ENCODE peak calls at places on chromosomes 3 and 15, in ten cellular contexts. I, J, E, M, A, U, Q, G, T and W are unnamed samples.

GRCh38 chr15:35705030-35705884 is 159.3 kb upstream of the DPH6 start:
- DNase-seq in I (no peak), J (no peak), E (no peak), M (no peak), A (no peak), U (peak; percentile 79), Q (no peak), G (no peak), T (no peak), W (no peak)

GRCh38 chr3:55406666-55407425 is 80.3 kb downstream of the WNT5A start:
- DNase-seq in I (no peak), J (no peak), E (no peak), M (peak; percentile 53), A (no peak), U (no peak), Q (no peak), G (no peak), T (no peak), W (no peak)

GRCh38 chr15:79117442-79118204 is 27.0 kb upstream of the RASGRF1 start:
- DNase-seq in I (peak; percentile 59), J (no peak), E (no peak), M (no peak), A (no peak), U (no peak), Q (no peak), G (no peak), T (no peak), W (no peak)

GRCh38 chr3:48694610-48695051 is 8.9 kb upstream of the NCKIPSD start:
- DNase-seq in I (no peak), J (peak; percentile 65), E (no peak), M (peak; percentile 81), A (peak; percentile 77), U (peak; percentile 60), Q (no peak), G (peak; percentile 82), T (peak; percentile 32), W (no peak)

GRCh38 chr3:190385835-190386688 is 1.9 kb upstream of the CLDN16 start:
- DNase-seq in I (no peak), J (no peak), E (no peak), M (peak; percentile 94), A (no peak), U (peak; percentile 90), Q (no peak), G (no peak), T (peak; percentile 85), W (no peak)

GRCh38 chr3:139107424-139108252 is 62.9 kb upstream of the PRR23C start:
- DNase-seq in I (no peak), J (no peak), E (no peak), M (no peak), A (no peak), U (no peak), Q (no peak), G (no peak), T (no peak), W (no peak)

GRCh38 chr15:81400640-81401236 is 26.7 kb upstream of the TMC3 start:
- DNase-seq in I (no peak), J (no peak), E (no peak), M (peak; percentile 32), A (no peak), U (peak; percentile 71), Q (no peak), G (no peak), T (peak; percentile 52), W (peak; percentile 9)

GRCh38 chr15:66737243-66738010 is 35.4 kb downstream of the SMAD6 start:
- DNase-seq in I (no peak), J (no peak), E (no peak), M (no peak), A (no peak), U (no peak), Q (no peak), G (no peak), T (no peak), W (no peak)

GRCh38 chr3:128872744-128873143 is 6.7 kb upstream of the ACAD9 start:
- DNase-seq in I (no peak), J (no peak), E (no peak), M (no peak), A (no peak), U (no peak), Q (no peak), G (no peak), T (no peak), W (no peak)

GRCh38 chr3:128874481-128875180 is 4.8 kb upstream of the ACAD9 start:
- DNase-seq in I (no peak), J (no peak), E (no peak), M (no peak), A (no peak), U (no peak), Q (no peak), G (no peak), T (no peak), W (no peak)

GRCh38 chr3:128873623-128874022 is 5.8 kb upstream of the ACAD9 start:
- DNase-seq in I (no peak), J (no peak), E (no peak), M (no peak), A (no peak), U (no peak), Q (no peak), G (no peak), T (no peak), W (no peak)

GRCh38 chr3:128878011-128878457 is 1.4 kb upstream of the ACAD9 start:
- DNase-seq in I (no peak), J (no peak), E (no peak), M (no peak), A (no peak), U (no peak), Q (no peak), G (no peak), T (no peak), W (no peak)

GRCh38 chr3:128875556-128876120 is 3.8 kb upstream of the ACAD9 start:
- DNase-seq in I (peak; percentile 91), J (peak; percentile 29), E (peak; percentile 71), M (no peak), A (peak; percentile 39), U (peak; percentile 26), Q (peak; percentile 87), G (no peak), T (no peak), W (peak; percentile 50)
- TF ChIP-seq CTCF in I (peak; percentile 83), J (peak; percentile 21), E (no peak), M (peak; percentile 41), A (no peak), U (peak; percentile 69), Q (peak; percentile 73), G (peak; percentile 29), T (peak; percentile 75), W (peak; percentile 65)

GRCh38 chr3:101639280-101639963 is 37.5 kb downstream of the ZBTB11 start:
- DNase-seq in I (no peak), J (no peak), E (no peak), M (no peak), A (no peak), U (no peak), Q (no peak), G (no peak), T (no peak), W (no peak)

GRCh38 chr3:101640256-101640655 is 36.7 kb downstream of the ZBTB11 start:
- DNase-seq in I (no peak), J (no peak), E (no peak), M (no peak), A (no peak), U (no peak), Q (no peak), G (no peak), T (no peak), W (no peak)

GRCh38 chr3:101637461-101637860 is 39.5 kb downstream of the ZBTB11 start:
- DNase-seq in I (no peak), J (no peak), E (no peak), M (no peak), A (no peak), U (no peak), Q (no peak), G (no peak), T (no peak), W (no peak)

GRCh38 chr3:101635954-101636798 is 40.8 kb downstream of the ZBTB11 start:
- DNase-seq in I (peak; percentile 92), J (peak; percentile 56), E (peak; percentile 84), M (peak; percentile 12), A (no peak), U (peak; percentile 60), Q (peak; percentile 89), G (peak; percentile 38), T (peak; percentile 27), W (peak; percentile 65)

DNA sequence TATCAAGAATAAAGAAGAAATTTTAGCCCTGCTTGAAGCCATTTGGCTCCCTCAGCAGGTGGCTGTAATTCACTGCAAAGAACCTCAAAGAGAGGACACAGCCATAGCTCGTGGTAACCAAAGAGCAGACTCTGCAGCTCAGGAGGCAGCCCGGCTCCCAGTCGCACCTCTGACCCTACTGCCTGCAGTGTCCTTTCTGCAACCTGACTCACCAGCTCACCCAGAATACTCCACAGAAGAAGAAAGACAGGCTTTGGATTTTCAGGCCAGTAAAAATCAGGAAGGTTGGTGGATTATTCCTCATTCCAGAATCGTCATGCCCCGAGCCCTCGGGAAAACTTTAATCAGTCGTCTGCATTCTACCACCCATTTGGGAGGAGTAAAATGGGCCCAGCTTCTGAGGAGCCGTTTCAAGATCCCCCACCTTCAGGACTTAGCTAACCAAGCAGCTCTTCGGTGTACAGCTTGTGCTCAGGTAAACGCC is 38.6 kb downstream of the ZBTB11 start:
- DNase-seq in I (peak; percentile 83), J (no peak), E (peak; percentile 22), M (peak; percentile 4), A (no peak), U (no peak), Q (no peak), G (no peak), T (no peak), W (no peak)
- TF ChIP-seq CTCF in I (peak; percentile 40), J (no peak), E (no peak), M (no peak), A (no peak), U (no peak), Q (no peak), G (no peak), T (no peak), W (no peak)

GRCh38 chr3:142595141-142595540 is 1.1 kb upstream of the PLS1 start:
- DNase-seq in I (no peak), J (no peak), E (no peak), M (no peak), A (no peak), U (no peak), Q (no peak), G (no peak), T (no peak), W (no peak)

GRCh38 chr3:142597898-142598297 is 1.7 kb downstream of the PLS1 start:
- DNase-seq in I (peak; percentile 51), J (peak; percentile 41), E (no peak), M (no peak), A (no peak), U (no peak), Q (no peak), G (no peak), T (no peak), W (no peak)

GRCh38 chr3:142596726-142597088 is 514 bp downstream of the PLS1 start:
- DNase-seq in I (no peak), J (no peak), E (no peak), M (no peak), A (no peak), U (no peak), Q (no peak), G (no peak), T (no peak), W (no peak)

GRCh38 chr3:142595581-142595950 is 627 bp upstream of the PLS1 start:
- DNase-seq in I (no peak), J (no peak), E (no peak), M (peak; percentile 67), A (no peak), U (peak; percentile 63), Q (no peak), G (no peak), T (peak; percentile 43), W (no peak)

DNA sequence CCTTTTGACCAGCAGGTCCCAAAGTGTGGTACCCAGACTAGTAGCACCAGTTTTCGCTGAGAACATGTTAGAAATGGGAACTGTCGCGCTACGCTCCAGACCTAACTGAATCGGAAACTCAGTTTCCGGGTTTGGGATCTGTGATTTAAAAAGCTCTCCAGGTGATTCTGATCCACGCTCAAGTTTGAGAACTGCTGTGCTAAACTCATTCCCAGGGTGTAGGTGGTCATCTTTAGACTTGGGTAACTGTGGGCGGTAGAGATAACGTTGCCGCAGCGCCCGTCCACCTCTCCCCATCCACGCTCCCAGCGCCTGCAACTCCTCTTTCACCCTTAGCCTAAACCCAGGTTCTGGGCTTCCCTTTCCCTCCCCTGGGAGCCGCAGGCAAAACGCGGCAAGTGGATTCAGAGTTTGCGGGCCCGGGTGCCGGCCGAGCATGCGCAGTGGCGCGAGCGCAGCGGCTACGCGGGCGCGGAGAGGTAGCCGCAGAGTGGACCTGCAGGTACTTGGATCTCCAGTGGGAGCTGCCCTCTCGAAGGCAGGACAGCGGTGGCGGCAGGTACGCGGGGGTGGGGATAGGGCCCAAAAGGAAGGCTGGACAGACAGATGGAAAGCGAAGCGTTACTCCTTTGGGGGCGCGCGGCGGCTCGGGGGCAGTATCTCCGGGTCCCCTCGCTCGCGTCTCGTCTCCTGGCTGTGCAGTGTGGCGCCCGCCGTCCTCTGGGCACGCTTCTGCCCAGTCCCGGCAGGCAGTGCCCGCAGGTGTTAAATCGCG is at the start of gene PLS1:
- DNase-seq in I (peak; percentile 98), J (peak; percentile 93), E (peak; percentile 91), M (peak; percentile 65), A (peak; percentile 84), U (peak; percentile 88), Q (peak; percentile 78), G (peak; percentile 80), T (peak; percentile 86), W (peak; percentile 93)
- TF ChIP-seq CTCF in I (no peak), J (peak; percentile 33), E (no peak), M (no peak), A (peak; percentile 38), U (no peak), Q (no peak), G (no peak), T (no peak), W (no peak)

DNA sequence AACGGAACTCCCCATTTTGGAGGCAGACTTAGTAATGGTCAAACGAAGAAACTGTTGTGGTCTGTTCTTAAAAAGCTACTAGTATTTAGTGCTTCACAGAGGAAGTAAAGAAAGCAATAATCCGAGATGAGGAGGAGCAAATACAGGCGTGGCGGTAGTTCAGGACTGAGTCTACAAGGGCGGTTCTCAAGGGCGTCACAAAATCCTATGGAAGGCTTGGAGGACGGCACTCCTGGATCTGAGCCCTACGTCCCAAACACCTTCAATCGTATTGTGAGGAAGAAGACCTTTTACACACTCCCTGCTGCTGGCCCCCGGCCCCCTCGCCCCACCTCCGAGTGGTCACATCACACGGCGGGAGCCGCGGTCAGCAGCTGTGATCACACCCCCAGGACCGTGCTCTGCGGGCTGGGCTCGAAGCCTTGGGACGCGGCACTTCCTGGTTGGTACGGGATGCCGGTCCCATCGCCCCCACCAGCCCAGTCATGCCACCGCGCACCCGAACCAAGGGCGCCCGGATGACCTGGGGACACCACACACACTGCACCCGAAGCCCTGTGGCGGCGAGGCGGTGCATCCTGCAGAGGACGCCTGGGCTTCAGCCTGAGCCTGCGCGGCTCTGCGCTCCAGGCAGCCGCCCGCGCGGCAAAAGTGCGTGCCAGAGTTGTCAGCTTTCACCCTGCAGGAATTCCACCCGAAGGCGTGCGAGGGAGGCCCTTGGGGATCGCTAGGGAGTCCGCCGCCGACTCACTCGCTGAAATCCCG is 588 bp downstream of the PLD1 start:
- DNase-seq in I (peak; percentile 88), J (peak; percentile 76), E (peak; percentile 67), M (peak; percentile 95), A (peak; percentile 71), U (peak; percentile 85), Q (peak; percentile 66), G (peak; percentile 89), T (no peak), W (no peak)
- TF ChIP-seq CTCF in I (no peak), J (no peak), E (no peak), M (no peak), A (no peak), U (no peak), Q (no peak), G (peak; percentile 9), T (no peak), W (no peak)